ENCODE peak calls at places on chromosome 5, in five cellular contexts. Q is stomach, R is uterus, Y is left lung, J is Peyer's patch. K is an unnamed sample.

GRCh38 chr5:168301593-168302388 is 10.3 kb downstream of the WWC1 start:
- DNase-seq in Q (peak; percentile 79), R (no peak), Y (no peak), J (no peak), K (no peak)

GRCh38 chr5:84603557-84604185 is 219.0 kb upstream of the EDIL3 start:
- DNase-seq in Q (no peak), R (peak; percentile 35), Y (no peak), J (no peak), K (no peak)

GRCh38 chr5:138686668-138687067 is 66.6 kb upstream of the CTNNA1 start:
- DNase-seq in Q (no peak), R (no peak), Y (no peak), J (no peak), K (no peak)

GRCh38 chr5:75558972-75559632 is 47.4 kb downstream of the POLK start:
- DNase-seq in Q (no peak), R (no peak), Y (no peak), J (no peak), K (no peak)

GRCh38 chr5:126265917-126266316 is 157.3 kb upstream of the GRAMD2B start:
- DNase-seq in Q (no peak), R (no peak), Y (peak; percentile 14), J (no peak), K (no peak)

GRCh38 chr5:20649966-20650365 is 662.0 kb upstream of the CDH18 start:
- DNase-seq in Q (no peak), R (no peak), Y (no peak), J (no peak), K (no peak)

GRCh38 chr5:96007051-96007450 is 45.4 kb upstream of the ELL2 start:
- DNase-seq in Q (no peak), R (no peak), Y (no peak), J (no peak), K (no peak)

GRCh38 chr5:150487199-150488061 is 20.5 kb upstream of the NDST1 start:
- DNase-seq in Q (peak; percentile 44), R (no peak), Y (no peak), J (peak; percentile 40), K (peak; percentile 41)

GRCh38 chr5:59193616-59194319 is 610.9 kb downstream of the RAB3C start:
- DNase-seq in Q (no peak), R (peak; percentile 22), Y (peak; percentile 71), J (no peak), K (no peak)

GRCh38 chr5:23522553-23522952 is 15.1 kb downstream of the PRDM9 start:
- DNase-seq in Q (no peak), R (no peak), Y (no peak), J (no peak), K (no peak)

GRCh38 chr5:52010430-52010829 is 627.2 kb downstream of the ISL1 start:
- DNase-seq in Q (no peak), R (no peak), Y (no peak), J (no peak), K (no peak)

GRCh38 chr5:127801751-127802476 is 98.7 kb downstream of the CCDC192 start:
- DNase-seq in Q (no peak), R (no peak), Y (no peak), J (no peak), K (no peak)

GRCh38 chr5:150780180-150780692 is 1.7 kb downstream of the SMIM3 start:
- DNase-seq in Q (peak; percentile 31), R (peak; percentile 47), Y (no peak), J (peak; percentile 55), K (peak; percentile 59)

GRCh38 chr5:8241558-8241957 is 372.6 kb downstream of the MTRR start:
- DNase-seq in Q (no peak), R (no peak), Y (no peak), J (no peak), K (no peak)

GRCh38 chr5:132293066-132293991 is 865 bp upstream of the SLC22A4 start:
- DNase-seq in Q (peak; percentile 73), R (peak; percentile 95), Y (peak; percentile 93), J (peak; percentile 45), K (peak; percentile 77)

GRCh38 chr5:7873216-7873615 is 4.3 kb downstream of the MTRR start:
- DNase-seq in Q (no peak), R (no peak), Y (no peak), J (no peak), K (no peak)

GRCh38 chr5:147339313-147339712 is 104.5 kb downstream of the STK32A start:
- DNase-seq in Q (no peak), R (no peak), Y (no peak), J (no peak), K (no peak)

GRCh38 chr5:67089200-67089725 is 107.3 kb downstream of the CD180 start:
- DNase-seq in Q (no peak), R (no peak), Y (no peak), J (no peak), K (no peak)

GRCh38 chr5:141815796-141816180 is 62.4 kb downstream of the PCDH1 start:
- DNase-seq in Q (no peak), R (no peak), Y (no peak), J (no peak), K (no peak)

GRCh38 chr5:150904479-150905311 is at the start of gene ZNF300:
- DNase-seq in Q (peak; percentile 79), R (peak; percentile 88), Y (peak; percentile 90), J (peak; percentile 53), K (peak; percentile 15)

GRCh38 chr5:110377411-110378392 is 348.8 kb downstream of the TMEM232 start:
- DNase-seq in Q (no peak), R (no peak), Y (no peak), J (no peak), K (no peak)

GRCh38 chr5:132176987-132177386 is 50.7 kb downstream of the P4HA2 start:
- DNase-seq in Q (no peak), R (no peak), Y (no peak), J (no peak), K (peak; percentile 53)

GRCh38 chr5:134370306-134370870 is 981 bp upstream of the UBE2B start:
- DNase-seq in Q (no peak), R (no peak), Y (no peak), J (no peak), K (no peak)

GRCh38 chr5:83924171-83924570 is 203.5 kb upstream of the HAPLN1 start:
- DNase-seq in Q (no peak), R (no peak), Y (no peak), J (no peak), K (no peak)

GRCh38 chr5:40681351-40682311 is 1.9 kb downstream of the PTGER4 start:
- DNase-seq in Q (peak; percentile 44), R (peak; percentile 22), Y (peak; percentile 92), J (peak; percentile 51), K (peak; percentile 19)

GRCh38 chr5:163459465-163459887 is 426 bp downstream of the NUDCD2 start:
- DNase-seq in Q (no peak), R (no peak), Y (no peak), J (no peak), K (no peak)

GRCh38 chr5:73544429-73545402 is 20.7 kb downstream of the ANKRA2 start:
- DNase-seq in Q (peak; percentile 89), R (no peak), Y (no peak), J (no peak), K (no peak)

GRCh38 chr5:90477073-90477472 is 2.4 kb downstream of the POLR3G start:
- DNase-seq in Q (no peak), R (no peak), Y (no peak), J (no peak), K (no peak)

GRCh38 chr5:96022971-96023370 is 61.3 kb upstream of the ELL2 start:
- DNase-seq in Q (no peak), R (no peak), Y (no peak), J (no peak), K (no peak)

GRCh38 chr5:81505672-81506071 is 111.7 kb upstream of the ACOT12 start:
- DNase-seq in Q (no peak), R (no peak), Y (no peak), J (no peak), K (no peak)

GRCh38 chr5:138177936-138178515 is 404 bp downstream of the BRD8 start:
- DNase-seq in Q (peak; percentile 31), R (no peak), Y (no peak), J (peak; percentile 33), K (peak; percentile 58)

DNA sequence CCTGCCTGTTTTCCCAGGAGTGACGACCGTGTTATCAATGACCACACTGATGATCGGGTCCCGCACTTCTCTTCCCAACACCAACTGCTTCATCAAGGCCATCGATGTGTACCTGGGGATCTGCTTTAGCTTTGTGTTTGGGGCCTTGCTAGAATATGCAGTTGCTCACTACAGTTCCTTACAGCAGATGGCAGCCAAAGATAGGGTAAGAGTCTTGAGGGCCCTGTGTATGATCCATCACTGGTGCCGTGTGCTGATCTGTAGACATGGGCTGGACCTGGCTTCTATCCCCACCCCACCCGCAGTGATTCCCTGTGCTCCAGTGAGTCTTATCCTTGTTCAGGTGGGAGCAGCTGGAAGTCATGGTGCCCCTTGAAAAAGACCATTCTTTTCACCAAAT is 26.0 kb downstream of the GABRP start:
- DNase-seq in Q (peak; percentile 28), R (no peak), Y (no peak), J (no peak), K (peak; percentile 34)
- TF ChIP-seq CTCF in Q (peak; percentile 58), R (no peak), Y (no peak), J (no peak), K (peak; percentile 27)

GRCh38 chr5:37045703-37046102 is 169.1 kb downstream of the NIPBL start:
- DNase-seq in Q (no peak), R (no peak), Y (no peak), J (no peak), K (no peak)

GRCh38 chr5:37047947-37048346 is 171.4 kb downstream of the NIPBL start:
- DNase-seq in Q (no peak), R (no peak), Y (no peak), J (no peak), K (no peak)

GRCh38 chr5:37039824-37040223 is 163.3 kb downstream of the NIPBL start:
- DNase-seq in Q (no peak), R (no peak), Y (no peak), J (no peak), K (no peak)

GRCh38 chr5:37044120-37044519 is 167.6 kb downstream of the NIPBL start:
- DNase-seq in Q (no peak), R (no peak), Y (no peak), J (no peak), K (no peak)

GRCh38 chr5:37043693-37044092 is 167.1 kb downstream of the NIPBL start:
- DNase-seq in Q (no peak), R (no peak), Y (no peak), J (no peak), K (no peak)
- TF ChIP-seq CTCF in Q (no peak), R (no peak), Y (no peak), J (no peak), K (peak; percentile 21)

DNA sequence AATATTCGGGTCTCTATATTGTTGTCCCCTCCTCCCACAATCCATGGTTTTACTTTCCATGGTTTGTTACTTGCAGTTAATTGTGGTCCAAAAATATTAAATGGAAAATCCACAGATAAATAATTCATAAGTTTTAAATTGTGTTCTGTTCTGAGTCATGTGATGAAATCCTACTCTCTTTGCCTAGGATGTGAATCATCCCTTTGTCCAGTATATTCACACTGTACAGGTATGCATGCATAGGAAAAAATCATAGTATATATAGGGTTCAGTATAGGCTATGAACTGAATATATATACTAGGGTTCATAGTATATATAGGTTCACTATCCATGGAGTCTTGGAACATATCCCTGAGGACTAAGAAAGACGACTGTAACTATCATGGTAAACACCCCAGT is 19.6 kb downstream of the INSYN2B start:
- DNase-seq in Q (no peak), R (no peak), Y (no peak), J (no peak), K (no peak)
- TF ChIP-seq CTCF in Q (no peak), R (no peak), Y (no peak), J (no peak), K (no peak)

GRCh38 chr5:171750316-171750788 is 35.3 kb upstream of the SMIM23 start:
- DNase-seq in Q (no peak), R (peak; percentile 26), Y (no peak), J (no peak), K (no peak)
- TF ChIP-seq CTCF in Q (no peak), R (no peak), Y (no peak), J (no peak), K (no peak)